ENCODE peak calls at places on chromosomes 12 and 14, in five cellular contexts. E is SK-N-SH, N is HCT116, Z is K562, T is HepG2. P is an unnamed sample.

GRCh38 chr12:119179335-119180021 is 747 bp downstream of the HSPB8 start:
- DNase-seq in E (no peak), N (peak), Z (peak), T (peak), P (peak)

GRCh38 chr14:88225721-88226120 is 97.3 kb downstream of the KCNK10 start:
- DNase-seq in E (no peak), N (no peak), Z (no peak), T (no peak), P (no peak)

GRCh38 chr12:46786774-46787173 is 39.0 kb downstream of the SLC38A4 start:
- DNase-seq in E (no peak), N (no peak), Z (no peak), T (no peak), P (no peak)

GRCh38 chr12:54000105-54000773 is at the start of gene HOXC9:
- DNase-seq in E (peak), N (no peak), Z (peak), T (no peak), P (no peak)

GRCh38 chr12:62211510-62211909 is 48.7 kb upstream of the USP15 start:
- DNase-seq in E (no peak), N (no peak), Z (no peak), T (no peak), P (no peak)

GRCh38 chr12:29255061-29255460 is 106.0 kb downstream of the FAR2 start:
- DNase-seq in E (peak), N (no peak), Z (no peak), T (no peak), P (no peak)

GRCh38 chr14:77409131-77409533 is 14.2 kb downstream of the NOXRED1 start:
- DNase-seq in E (no peak), N (peak), Z (no peak), T (peak), P (no peak)

GRCh38 chr14:102926104-102926503 is 3.6 kb downstream of the AMN start:
- DNase-seq in E (no peak), N (no peak), Z (no peak), T (no peak), P (no peak)

GRCh38 chr14:93033983-93034670 is 81.6 kb downstream of the ITPK1 start:
- DNase-seq in E (peak), N (no peak), Z (peak), T (no peak), P (no peak)

GRCh38 chr12:19025582-19025981 is 104.0 kb upstream of the PLEKHA5 start:
- DNase-seq in E (no peak), N (no peak), Z (no peak), T (no peak), P (no peak)

GRCh38 chr12:113466770-113467153 is 4.9 kb downstream of the LHX5 start:
- DNase-seq in E (no peak), N (no peak), Z (no peak), T (no peak), P (no peak)

GRCh38 chr12:38544357-38545066 is 227.9 kb downstream of the ALG10B start:
- DNase-seq in E (no peak), N (no peak), Z (no peak), T (no peak), P (no peak)

GRCh38 chr12:131783915-131784541 is 44.2 kb upstream of the MMP17 start:
- DNase-seq in E (no peak), N (peak), Z (peak), T (no peak), P (no peak)

GRCh38 chr12:53643232-53643992 is 17.2 kb upstream of the ATF7 start:
- DNase-seq in E (no peak), N (no peak), Z (no peak), T (no peak), P (no peak)

GRCh38 chr14:65173973-65174693 is 71.8 kb upstream of the MAX start:
- DNase-seq in E (no peak), N (no peak), Z (no peak), T (no peak), P (no peak)

GRCh38 chr12:75961878-75962277 is 69.7 kb downstream of the PHLDA1 start:
- DNase-seq in E (no peak), N (no peak), Z (no peak), T (no peak), P (no peak)

GRCh38 chr14:64504897-64505771 is 564 bp downstream of the ZBTB1 start:
- DNase-seq in E (peak), N (peak), Z (peak), T (peak), P (no peak)

GRCh38 chr12:31322651-31323248 is 3.2 kb downstream of the SINHCAF start:
- DNase-seq in E (no peak), N (no peak), Z (no peak), T (no peak), P (no peak)

GRCh38 chr12:121499929-121500793 is 80.7 kb downstream of the KDM2B start:
- DNase-seq in E (peak), N (peak), Z (peak), T (peak), P (no peak)

GRCh38 chr12:59843260-59843843 is 247.5 kb downstream of the SLC16A7 start:
- DNase-seq in E (no peak), N (no peak), Z (no peak), T (no peak), P (no peak)

GRCh38 chr12:57112492-57113294 is 1.5 kb upstream of the STAT6 start:
- DNase-seq in E (no peak), N (no peak), Z (no peak), T (no peak), P (peak)

GRCh38 chr14:71142375-71143038 is 235.2 kb downstream of the PCNX1 start:
- DNase-seq in E (no peak), N (no peak), Z (no peak), T (no peak), P (no peak)

GRCh38 chr12:121992059-121992879 is 29.4 kb upstream of the BCL7A start:
- DNase-seq in E (no peak), N (no peak), Z (no peak), T (peak), P (peak)

GRCh38 chr12:47273191-47273626 is 193.4 kb upstream of the AMIGO2 start:
- DNase-seq in E (no peak), N (no peak), Z (no peak), T (no peak), P (no peak)

GRCh38 chr12:128906485-128907137 is 53.3 kb downstream of the GLT1D1 start:
- DNase-seq in E (no peak), N (no peak), Z (no peak), T (no peak), P (no peak)

GRCh38 chr14:33570717-33571058 is 380.2 kb downstream of the EGLN3 start:
- DNase-seq in E (no peak), N (no peak), Z (no peak), T (no peak), P (no peak)

GRCh38 chr12:121388421-121388981 is 11.4 kb upstream of the RNF34 start:
- DNase-seq in E (no peak), N (no peak), Z (no peak), T (peak), P (no peak)

GRCh38 chr12:101414533-101415119 is 7.1 kb upstream of the ARL1 start:
- DNase-seq in E (peak), N (peak), Z (peak), T (peak), P (peak)

GRCh38 chr14:102264355-102264754 is 40.6 kb downstream of the MOK start:
- DNase-seq in E (no peak), N (no peak), Z (no peak), T (no peak), P (no peak)

DNA sequence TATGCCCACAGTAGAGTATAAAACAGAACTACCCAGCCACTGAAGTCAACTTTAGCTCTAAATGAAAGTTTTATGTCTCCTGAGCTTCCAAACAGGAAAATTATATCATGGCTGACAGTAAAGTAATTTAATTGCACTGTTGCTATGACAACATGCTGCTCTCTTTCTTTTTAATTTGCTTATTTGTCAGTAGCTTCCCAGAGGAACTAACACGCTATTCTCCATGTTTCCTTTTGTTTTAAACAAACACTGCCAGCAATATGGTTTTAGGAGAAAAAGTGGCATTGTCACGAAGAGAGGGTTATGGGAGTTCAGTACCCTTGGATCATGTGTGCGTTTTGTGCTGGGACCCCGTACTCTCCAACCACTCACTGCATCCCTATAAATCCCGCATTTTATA is 1.9 kb downstream of the FOXN3 start:
- DNase-seq in E (no peak), N (no peak), Z (no peak), T (no peak), P (no peak)
- TF ChIP-seq SIN3A in E (no peak), N (no peak), Z (no peak), T (no peak), P (no peak)

GRCh38 chr12:79614730-79615129 is 76.0 kb downstream of the PAWR start:
- DNase-seq in E (no peak), N (no peak), Z (no peak), T (no peak), P (no peak)
- TF ChIP-seq REST in E (no peak), N (no peak), Z (no peak), T (no peak), P (no peak)

DNA sequence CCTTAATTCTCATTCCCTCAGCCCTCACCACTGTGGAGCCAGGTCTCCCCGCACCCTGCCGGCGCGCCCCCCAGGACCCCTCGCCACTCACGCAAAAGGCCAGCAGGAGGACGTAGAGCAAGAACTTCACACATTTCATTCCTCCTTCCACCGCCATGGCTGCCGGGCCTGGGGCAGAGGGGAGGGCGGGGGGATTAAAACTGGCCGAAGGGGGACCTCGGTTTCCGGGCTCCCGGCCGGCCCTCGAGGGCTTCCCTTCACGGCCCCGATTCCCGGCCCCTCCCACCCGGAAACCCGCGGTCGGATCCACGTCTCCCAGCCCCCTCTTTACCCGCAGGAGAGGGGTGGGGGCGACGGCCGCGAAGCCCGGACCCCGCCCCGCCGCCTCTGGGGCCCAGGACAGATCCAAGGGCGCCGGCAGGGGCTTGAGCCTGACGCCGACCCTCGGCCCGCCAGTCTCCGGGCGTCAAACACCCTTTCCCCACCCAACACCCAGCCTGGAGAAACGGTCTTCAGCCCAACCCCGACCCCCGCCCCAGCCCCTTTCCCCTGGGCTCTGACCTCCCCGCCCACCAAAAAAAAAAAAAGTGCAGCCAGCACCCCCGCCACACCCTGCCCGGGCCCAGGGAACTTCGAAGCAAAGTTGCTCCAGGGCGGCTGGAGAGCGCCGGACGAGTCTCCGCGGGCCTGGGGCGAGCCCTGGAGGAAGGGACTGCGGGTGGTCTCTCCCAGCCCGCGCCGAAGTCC is 451 bp downstream of the CD63 start:
- DNase-seq in E (peak), N (no peak), Z (peak), T (no peak), P (no peak)
- TF ChIP-seq SIN3A in E (peak), N (no peak), Z (no peak), T (no peak), P (no peak)

GRCh38 chr12:11564984-11565651 is 84.4 kb upstream of the ETV6 start:
- DNase-seq in E (no peak), N (no peak), Z (no peak), T (no peak), P (no peak)
- TF ChIP-seq REST in E (no peak), N (no peak), Z (no peak), T (no peak), P (no peak)